ENCODE peak calls at places on chromosome 1, in five cellular contexts. Q is NCI-H82; C is GM13977; P is stimulated activated CD4-positive, alpha-beta T cell treated with anti-CD3 and anti-CD28 coated beads, Interleukin-2, amount 100 ng/mL, for 48 hours; G is fibroblast of lung. U is an unnamed sample.

GRCh38 chr1:223667484-223668182 is 2.1 kb upstream of the CAPN8 start:
- DNase-seq in Q (no peak), C (no peak), P (no peak), G (no peak), U (no peak)

GRCh38 chr1:20725189-20726106 is 7.1 kb downstream of the SH2D5 start:
- DNase-seq in Q (no peak), C (no peak), P (no peak), G (peak; percentile 68), U (no peak)

GRCh38 chr1:58108783-58109182 is 437.7 kb downstream of the OMA1 start:
- DNase-seq in Q (no peak), C (no peak), P (no peak), G (no peak), U (peak; percentile 37)

GRCh38 chr1:205484985-205485967 is 19.2 kb upstream of the CDK18 start:
- DNase-seq in Q (peak; percentile 99), C (peak; percentile 89), P (peak; percentile 48), G (peak; percentile 69), U (no peak)

GRCh38 chr1:17028662-17029188 is 17.0 kb upstream of the ATP13A2 start:
- DNase-seq in Q (no peak), C (no peak), P (no peak), G (no peak), U (no peak)

GRCh38 chr1:52026278-52026677 is 7.3 kb downstream of the KTI12 start:
- DNase-seq in Q (no peak), C (no peak), P (no peak), G (no peak), U (no peak)

GRCh38 chr1:37932759-37933158 is 14.1 kb downstream of the INPP5B start:
- DNase-seq in Q (no peak), C (no peak), P (no peak), G (peak; percentile 59), U (no peak)

GRCh38 chr1:6447016-6447817 is 18.8 kb downstream of the TNFRSF25 start:
- DNase-seq in Q (no peak), C (no peak), P (no peak), G (no peak), U (no peak)

GRCh38 chr1:154463512-154463990 is 38.5 kb upstream of the TDRD10 start:
- DNase-seq in Q (no peak), C (no peak), P (peak; percentile 51), G (no peak), U (peak; percentile 46)

GRCh38 chr1:8871965-8872399 is 6.5 kb downstream of the ENO1 start:
- DNase-seq in Q (no peak), C (no peak), P (no peak), G (peak; percentile 38), U (no peak)

GRCh38 chr1:209647212-209647611 is 5.0 kb downstream of the LAMB3 start:
- DNase-seq in Q (no peak), C (no peak), P (no peak), G (no peak), U (no peak)

U was measured in GM12878.